ENCODE peak calls at places on chromosomes 12 and 14, in five cellular contexts. G, C, B, J and K are unnamed samples.

GRCh38 chr14:104820669-104821228 is 19.8 kb downstream of the ZBTB42 start:
- DNase-seq in G (peak), C (peak), B (no peak), J (no peak), K (peak)

GRCh38 chr14:41830679-41831078 is 224.0 kb downstream of the LRFN5 start:
- DNase-seq in G (no peak), C (no peak), B (no peak), J (no peak), K (no peak)

GRCh38 chr12:114678028-114678427 is 5.9 kb downstream of the TBX3 start:
- DNase-seq in G (no peak), C (no peak), B (no peak), J (no peak), K (no peak)

GRCh38 chr12:12474471-12474928 is 88.2 kb downstream of the DUSP16 start:
- DNase-seq in G (no peak), C (no peak), B (peak), J (no peak), K (no peak)

GRCh38 chr12:27982951-27983350 is 10.4 kb upstream of the PTHLH start:
- DNase-seq in G (no peak), C (no peak), B (no peak), J (no peak), K (no peak)

GRCh38 chr12:47360771-47361388 is 281.1 kb upstream of the AMIGO2 start:
- DNase-seq in G (no peak), C (no peak), B (peak), J (no peak), K (no peak)

GRCh38 chr12:124404162-124404561 is 109.3 kb downstream of the RFLNA start:
- DNase-seq in G (no peak), C (no peak), B (no peak), J (no peak), K (no peak)

GRCh38 chr14:106286697-106287290 is 760.4 kb downstream of the TMEM121 start:
- DNase-seq in G (no peak), C (no peak), B (peak), J (no peak), K (no peak)

GRCh38 chr12:106601548-106601947 is 18.7 kb downstream of the RFX4 start:
- DNase-seq in G (no peak), C (no peak), B (no peak), J (no peak), K (no peak)
- TF ChIP-seq ESRRA in G (no peak), C (no peak), B (no peak), J (no peak), K (no peak)

DNA sequence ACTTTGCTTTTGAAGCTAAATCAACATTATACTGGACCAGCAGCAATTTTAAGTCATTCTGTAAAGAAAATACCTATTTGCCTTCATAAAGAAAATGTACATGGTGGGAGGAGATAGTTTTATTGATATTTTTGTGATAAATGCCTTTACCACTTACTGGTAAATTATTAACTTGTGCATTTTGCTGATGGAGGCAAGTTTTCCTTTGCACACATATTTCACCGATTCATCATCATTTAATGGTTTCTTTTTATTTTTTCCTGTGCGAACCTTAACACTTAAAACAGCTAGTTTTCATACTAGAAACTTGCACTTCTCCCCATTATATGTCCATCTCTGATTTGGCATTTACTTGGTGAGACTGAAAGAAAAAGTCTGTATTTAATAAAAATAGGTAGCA is 239.3 kb downstream of the TRHDE start:
- DNase-seq in G (no peak), C (no peak), B (no peak), J (no peak), K (no peak)
- TF ChIP-seq ESRRA in G (no peak), C (no peak), B (no peak), J (no peak), K (no peak)

DNA sequence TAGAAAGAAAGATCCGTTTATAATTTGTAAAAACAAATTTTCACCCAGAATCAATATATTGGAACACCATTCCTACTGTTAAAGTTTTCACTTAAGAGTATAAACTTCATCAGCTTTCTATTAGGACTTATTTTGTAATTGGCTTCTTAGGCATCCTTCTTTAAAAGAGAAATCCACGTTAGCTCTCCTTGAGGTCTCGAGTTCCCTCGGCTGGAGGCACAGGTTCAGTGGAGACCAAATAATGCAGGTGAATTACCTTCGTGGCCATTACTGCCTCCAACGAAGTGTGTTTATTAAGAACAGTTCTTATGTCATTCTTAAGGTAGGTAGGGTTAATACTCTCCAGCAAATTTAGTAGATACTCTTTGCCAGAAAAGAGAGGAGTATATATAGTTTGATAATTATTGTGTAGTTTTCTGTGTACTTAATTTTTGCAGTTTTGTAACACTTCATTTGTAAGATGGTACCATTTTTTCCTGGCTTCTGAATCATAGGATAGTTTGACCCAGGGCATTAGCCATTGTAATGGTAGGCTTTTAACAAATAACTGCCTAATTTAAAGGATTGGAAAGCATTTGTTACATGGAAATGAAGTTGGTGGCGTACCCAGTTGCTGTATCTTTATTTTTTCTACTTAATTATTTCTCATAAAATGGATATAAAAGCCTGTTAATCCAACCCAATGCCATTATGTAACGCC is 2.2 kb downstream of the CALM1 start:
- DNase-seq in G (no peak), C (no peak), B (no peak), J (no peak), K (no peak)
- TF ChIP-seq ESRRA in G (no peak), C (no peak), B (no peak), J (no peak), K (no peak)

GRCh38 chr12:121958521-121959240 is 40.3 kb downstream of the CFAP251 start:
- DNase-seq in G (no peak), C (no peak), B (no peak), J (no peak), K (no peak)
- TF ChIP-seq ESRRA in G (no peak), C (no peak), B (no peak), J (no peak), K (no peak)